ENCODE peak calls at places on chromosomes 12 and 14, in nine cellular contexts. V is A172; K is D341Med; S is astrocyte of the spinal cord; L is Ammon's horn; I is stimulated activated CD8-positive, alpha-beta memory T cell treated with anti-CD3 and anti-CD28 coated beads, Interleukin-7, amount 100 ng/mL, for 48 hours; Z is heart right ventricle; C is GM06990; O is brain microvascular endothelial cell. J is an unnamed sample.

GRCh38 chr14:61646366-61647101 is 48.8 kb upstream of the HIF1A start:
- DNase-seq in O (no peak), Z (no peak), I (no peak), K (no peak), V (no peak), L (no peak), S (no peak), C (no peak), J (no peak)

GRCh38 chr12:67394600-67394999 is 125.4 kb downstream of the CAND1 start:
- DNase-seq in C (no peak), I (no peak), Z (peak; percentile 41), V (no peak), O (peak; percentile 80), L (peak; percentile 59), S (peak; percentile 83), K (no peak), J (peak; percentile 17)

GRCh38 chr14:49977126-49977841 is 84.4 kb downstream of the ARF6 start:
- DNase-seq in I (no peak), K (no peak), Z (no peak), O (no peak), S (no peak), V (no peak), C (peak; percentile 59), L (no peak), J (no peak)

GRCh38 chr14:50619569-50620141 is 48.5 kb downstream of the SAV1 start:
- DNase-seq in Z (no peak), V (peak; percentile 14), C (peak; percentile 9), L (peak; percentile 74), O (peak; percentile 28), I (no peak), S (peak; percentile 64), K (peak; percentile 52), J (peak; percentile 78)

GRCh38 chr12:30839643-30840190 is 85.0 kb upstream of the CAPRIN2 start:
- DNase-seq in L (no peak), Z (no peak), K (no peak), V (no peak), C (no peak), I (no peak), O (no peak), S (no peak), J (no peak)

GRCh38 chr12:47337581-47337980 is 257.8 kb upstream of the AMIGO2 start:
- DNase-seq in L (no peak), V (no peak), C (no peak), Z (no peak), I (no peak), K (no peak), S (no peak), O (no peak), J (no peak)

GRCh38 chr12:95336387-95337067 is 118.9 kb downstream of the VEZT start:
- DNase-seq in K (peak; percentile 88), L (peak; percentile 90), C (no peak), V (peak; percentile 66), O (peak; percentile 87), Z (peak; percentile 33), S (peak; percentile 89), I (no peak), J (peak; percentile 75)

GRCh38 chr12:125424909-125425308 is 359.7 kb downstream of the AACS start:
- DNase-seq in V (no peak), Z (no peak), C (no peak), S (no peak), O (no peak), L (no peak), I (no peak), K (no peak), J (no peak)

GRCh38 chr14:76975051-76975450 is 53.5 kb downstream of the IRF2BPL start:
- DNase-seq in L (no peak), S (no peak), V (no peak), K (no peak), I (no peak), C (no peak), Z (no peak), O (no peak), J (no peak)

GRCh38 chr14:80996049-80996901 is 40.9 kb downstream of the TSHR start:
- DNase-seq in K (peak; percentile 59), C (peak; percentile 4), L (peak; percentile 89), Z (no peak), I (no peak), O (peak; percentile 72), S (peak; percentile 74), V (peak; percentile 65), J (peak; percentile 71)

GRCh38 chr12:132687211-132688164 is at the start of the genes POLE and PXMP2:
- DNase-seq in S (peak; percentile 97), L (peak; percentile 94), Z (peak; percentile 97), C (peak; percentile 98), I (peak; percentile 92), O (peak; percentile 95), V (peak; percentile 85), K (peak; percentile 98), J (peak; percentile 88)

GRCh38 chr14:94795372-94795771 is 25.5 kb upstream of the GSC start:
- DNase-seq in Z (no peak), O (no peak), S (no peak), C (no peak), I (no peak), V (no peak), L (no peak), K (no peak), J (no peak)

GRCh38 chr14:53879747-53880146 is 76.9 kb downstream of the BMP4 start:
- DNase-seq in C (no peak), S (no peak), V (no peak), L (no peak), K (no peak), O (no peak), I (no peak), Z (no peak), J (no peak)

GRCh38 chr12:52190860-52191729 is 719 bp downstream of the KRT80 start:
- DNase-seq in L (no peak), Z (no peak), C (no peak), K (no peak), I (no peak), S (no peak), V (peak; percentile 65), O (no peak), J (no peak)

GRCh38 chr12:93427779-93428564 is 13.8 kb downstream of the UBE2N start:
- DNase-seq in L (no peak), C (no peak), Z (no peak), O (no peak), K (no peak), S (peak; percentile 41), V (no peak), I (no peak), J (no peak)

GRCh38 chr14:55389330-55389729 is 22.3 kb downstream of the ATG14 start:
- DNase-seq in K (no peak), C (no peak), I (no peak), Z (no peak), S (peak; percentile 80), V (peak; percentile 65), L (no peak), O (peak; percentile 54), J (no peak)

GRCh38 chr12:115455268-115455681 is 771.3 kb upstream of the TBX3 start:
- DNase-seq in C (no peak), S (no peak), V (no peak), L (no peak), O (no peak), K (no peak), Z (no peak), I (no peak), J (no peak)

GRCh38 chr12:547883-548470 is 88.2 kb downstream of the B4GALNT3 start:
- DNase-seq in O (no peak), I (no peak), C (no peak), Z (no peak), K (no peak), L (no peak), V (no peak), S (no peak), J (no peak)

GRCh38 chr12:87311206-87311605 is 718.0 kb downstream of the C12orf50 start:
- DNase-seq in C (no peak), L (peak; percentile 14), Z (no peak), S (peak; percentile 48), V (no peak), I (no peak), O (no peak), K (no peak), J (no peak)

J was measured in globus pallidus.